ENCODE peak calls at places on chromosome 1, in five cellular contexts. One of them, this sample, is unnamed.

GRCh38 chr1:52551476-52552235 is 1.2 kb downstream of the TUT4 start:
- DNase-seq in GM23338: peak
- DNase-seq in NCI-H226: no peak
- DNase-seq in BE2C: peak
- DNase-seq in activated CD4-positive, alpha-beta T cell treated with anti-CD3 and anti-CD28 coated beads for 4 hours: peak
- DNase-seq in this sample: no peak

GRCh38 chr1:213123532-213123931 is 72.5 kb downstream of the RPS6KC1 start:
- DNase-seq in GM23338: no peak
- DNase-seq in activated CD4-positive, alpha-beta T cell treated with anti-CD3 and anti-CD28 coated beads for 4 hours: no peak
- DNase-seq in BE2C: no peak
- DNase-seq in NCI-H226: peak
- DNase-seq in this sample: no peak

GRCh38 chr1:88802404-88802803 is 89.0 kb downstream of the GTF2B start:
- DNase-seq in BE2C: no peak
- DNase-seq in activated CD4-positive, alpha-beta T cell treated with anti-CD3 and anti-CD28 coated beads for 4 hours: no peak
- DNase-seq in NCI-H226: no peak
- DNase-seq in GM23338: no peak
- DNase-seq in this sample: no peak

GRCh38 chr1:93734999-93735398 is 53.4 kb upstream of the BCAR3 start:
- DNase-seq in GM23338: peak
- DNase-seq in NCI-H226: peak
- DNase-seq in activated CD4-positive, alpha-beta T cell treated with anti-CD3 and anti-CD28 coated beads for 4 hours: no peak
- DNase-seq in BE2C: no peak
- DNase-seq in this sample: no peak

GRCh38 chr1:211036701-211037494 is 97.0 kb downstream of the KCNH1 start:
- DNase-seq in activated CD4-positive, alpha-beta T cell treated with anti-CD3 and anti-CD28 coated beads for 4 hours: no peak
- DNase-seq in NCI-H226: peak
- DNase-seq in BE2C: no peak
- DNase-seq in GM23338: no peak
- DNase-seq in this sample: no peak

GRCh38 chr1:23590058-23590783 is 30.9 kb upstream of the ID3 start:
- DNase-seq in NCI-H226: no peak
- DNase-seq in BE2C: no peak
- DNase-seq in GM23338: no peak
- DNase-seq in activated CD4-positive, alpha-beta T cell treated with anti-CD3 and anti-CD28 coated beads for 4 hours: no peak
- DNase-seq in this sample: no peak

GRCh38 chr1:145845514-145846161 is at the start of gene NUDT17:
- DNase-seq in BE2C: peak
- DNase-seq in GM23338: peak
- DNase-seq in activated CD4-positive, alpha-beta T cell treated with anti-CD3 and anti-CD28 coated beads for 4 hours: peak
- DNase-seq in NCI-H226: peak
- DNase-seq in this sample: peak

GRCh38 chr1:67978988-67979516 is 71.4 kb downstream of the DIRAS3 start:
- DNase-seq in BE2C: no peak
- DNase-seq in GM23338: no peak
- DNase-seq in NCI-H226: peak
- DNase-seq in activated CD4-positive, alpha-beta T cell treated with anti-CD3 and anti-CD28 coated beads for 4 hours: no peak
- DNase-seq in this sample: no peak

GRCh38 chr1:161081519-161081918 is 7.8 kb downstream of the NECTIN4 start:
- DNase-seq in BE2C: no peak
- DNase-seq in NCI-H226: no peak
- DNase-seq in GM23338: no peak
- DNase-seq in activated CD4-positive, alpha-beta T cell treated with anti-CD3 and anti-CD28 coated beads for 4 hours: no peak
- DNase-seq in this sample: no peak

GRCh38 chr1:51850420-51851297 is 27.9 kb downstream of the NRDC start:
- DNase-seq in activated CD4-positive, alpha-beta T cell treated with anti-CD3 and anti-CD28 coated beads for 4 hours: no peak
- DNase-seq in NCI-H226: no peak
- DNase-seq in GM23338: no peak
- DNase-seq in BE2C: no peak
- DNase-seq in this sample: no peak

GRCh38 chr1:200869753-200870391 is 2.9 kb upstream of the GPR25 start:
- DNase-seq in activated CD4-positive, alpha-beta T cell treated with anti-CD3 and anti-CD28 coated beads for 4 hours: no peak
- DNase-seq in BE2C: no peak
- DNase-seq in GM23338: no peak
- DNase-seq in NCI-H226: no peak
- DNase-seq in this sample: no peak

GRCh38 chr1:240046000-240046399 is 45.7 kb upstream of the FMN2 start:
- DNase-seq in activated CD4-positive, alpha-beta T cell treated with anti-CD3 and anti-CD28 coated beads for 4 hours: no peak
- DNase-seq in BE2C: no peak
- DNase-seq in GM23338: no peak
- DNase-seq in NCI-H226: no peak
- DNase-seq in this sample: no peak

GRCh38 chr1:55309786-55310516 is 94.8 kb upstream of the USP24 start:
- DNase-seq in activated CD4-positive, alpha-beta T cell treated with anti-CD3 and anti-CD28 coated beads for 4 hours: no peak
- DNase-seq in BE2C: no peak
- DNase-seq in GM23338: no peak
- DNase-seq in NCI-H226: no peak
- DNase-seq in this sample: no peak

GRCh38 chr1:203799157-203799556 is 3.7 kb downstream of the ZBED6 start:
- DNase-seq in BE2C: no peak
- DNase-seq in NCI-H226: no peak
- DNase-seq in GM23338: no peak
- DNase-seq in activated CD4-positive, alpha-beta T cell treated with anti-CD3 and anti-CD28 coated beads for 4 hours: no peak
- DNase-seq in this sample: no peak